ENCODE peak calls at places on chromosomes 7 and 10, in seven cellular contexts. One of them, this sample, is unnamed.

GRCh38 chr7:157276731-157277562 is 59.9 kb upstream of the DNAJB6 start:
- DNase-seq in psoas muscle: no peak
- DNase-seq in NCI-H460: no peak
- DNase-seq in left ventricle myocardium inferior: no peak
- DNase-seq in astrocyte of the spinal cord: peak
- DNase-seq in NCI-H748 treated with DMSO at 0.1 percent for 48 hours: no peak
- DNase-seq in AG09309: no peak
- DNase-seq in this sample: no peak

GRCh38 chr7:97001656-97002554 is 3.4 kb upstream of the DLX6 start:
- DNase-seq in psoas muscle: no peak
- DNase-seq in NCI-H460: no peak
- DNase-seq in left ventricle myocardium inferior: no peak
- DNase-seq in astrocyte of the spinal cord: no peak
- DNase-seq in NCI-H748 treated with DMSO at 0.1 percent for 48 hours: no peak
- DNase-seq in AG09309: no peak
- DNase-seq in this sample: peak

GRCh38 chr7:106640368-106641141 is 20.4 kb downstream of the CCDC71L start:
- DNase-seq in psoas muscle: no peak
- DNase-seq in NCI-H460: no peak
- DNase-seq in left ventricle myocardium inferior: no peak
- DNase-seq in astrocyte of the spinal cord: no peak
- DNase-seq in NCI-H748 treated with DMSO at 0.1 percent for 48 hours: no peak
- DNase-seq in AG09309: no peak
- DNase-seq in this sample: no peak

GRCh38 chr10:114392112-114392835 is 12.0 kb downstream of the AFAP1L2 start:
- DNase-seq in psoas muscle: no peak
- DNase-seq in NCI-H460: no peak
- DNase-seq in left ventricle myocardium inferior: no peak
- DNase-seq in astrocyte of the spinal cord: no peak
- DNase-seq in NCI-H748 treated with DMSO at 0.1 percent for 48 hours: no peak
- DNase-seq in AG09309: no peak
- DNase-seq in this sample: no peak

GRCh38 chr10:73908853-73909611 is 1.9 kb upstream of the PLAU start:
- DNase-seq in psoas muscle: no peak
- DNase-seq in NCI-H460: peak
- DNase-seq in left ventricle myocardium inferior: peak
- DNase-seq in astrocyte of the spinal cord: peak
- DNase-seq in NCI-H748 treated with DMSO at 0.1 percent for 48 hours: no peak
- DNase-seq in AG09309: peak
- DNase-seq in this sample: no peak

GRCh38 chr10:86363184-86363832 is 3.3 kb downstream of the GRID1 start:
- DNase-seq in psoas muscle: no peak
- DNase-seq in NCI-H460: no peak
- DNase-seq in left ventricle myocardium inferior: peak
- DNase-seq in astrocyte of the spinal cord: no peak
- DNase-seq in NCI-H748 treated with DMSO at 0.1 percent for 48 hours: peak
- DNase-seq in AG09309: no peak
- DNase-seq in this sample: no peak

GRCh38 chr7:127937066-127937680 is 94.1 kb downstream of the LRRC4 start:
- DNase-seq in psoas muscle: no peak
- DNase-seq in NCI-H460: no peak
- DNase-seq in left ventricle myocardium inferior: no peak
- DNase-seq in astrocyte of the spinal cord: no peak
- DNase-seq in NCI-H748 treated with DMSO at 0.1 percent for 48 hours: no peak
- DNase-seq in AG09309: no peak
- DNase-seq in this sample: no peak

GRCh38 chr7:134744569-134744968 is 34.9 kb upstream of the CALD1 start:
- DNase-seq in psoas muscle: no peak
- DNase-seq in NCI-H460: no peak
- DNase-seq in left ventricle myocardium inferior: no peak
- DNase-seq in astrocyte of the spinal cord: no peak
- DNase-seq in NCI-H748 treated with DMSO at 0.1 percent for 48 hours: no peak
- DNase-seq in AG09309: no peak
- DNase-seq in this sample: no peak

GRCh38 chr10:114320249-114321116 is 81.4 kb downstream of the VWA2 start:
- DNase-seq in psoas muscle: no peak
- DNase-seq in NCI-H460: no peak
- DNase-seq in left ventricle myocardium inferior: no peak
- DNase-seq in astrocyte of the spinal cord: peak
- DNase-seq in NCI-H748 treated with DMSO at 0.1 percent for 48 hours: no peak
- DNase-seq in AG09309: no peak
- DNase-seq in this sample: no peak

GRCh38 chr7:107953924-107954303 is 49.0 kb downstream of the LAMB1 start:
- DNase-seq in psoas muscle: no peak
- DNase-seq in NCI-H460: no peak
- DNase-seq in left ventricle myocardium inferior: no peak
- DNase-seq in astrocyte of the spinal cord: no peak
- DNase-seq in NCI-H748 treated with DMSO at 0.1 percent for 48 hours: no peak
- DNase-seq in AG09309: no peak
- DNase-seq in this sample: no peak

GRCh38 chr10:44682516-44682915 is 228.6 kb upstream of the TMEM72 start:
- DNase-seq in psoas muscle: no peak
- DNase-seq in NCI-H460: no peak
- DNase-seq in left ventricle myocardium inferior: no peak
- DNase-seq in astrocyte of the spinal cord: no peak
- DNase-seq in NCI-H748 treated with DMSO at 0.1 percent for 48 hours: no peak
- DNase-seq in AG09309: no peak
- DNase-seq in this sample: no peak

GRCh38 chr7:116173051-116174028 is 37.0 kb upstream of the TES start:
- DNase-seq in psoas muscle: no peak
- DNase-seq in NCI-H460: peak
- DNase-seq in left ventricle myocardium inferior: no peak
- DNase-seq in astrocyte of the spinal cord: peak
- DNase-seq in NCI-H748 treated with DMSO at 0.1 percent for 48 hours: peak
- DNase-seq in AG09309: no peak
- DNase-seq in this sample: peak

GRCh38 chr10:52056296-52056695 is 257.8 kb upstream of the DKK1 start:
- DNase-seq in psoas muscle: no peak
- DNase-seq in NCI-H460: no peak
- DNase-seq in left ventricle myocardium inferior: no peak
- DNase-seq in astrocyte of the spinal cord: no peak
- DNase-seq in NCI-H748 treated with DMSO at 0.1 percent for 48 hours: no peak
- DNase-seq in AG09309: peak
- DNase-seq in this sample: no peak

GRCh38 chr7:19984231-19984632 is 210.8 kb upstream of the TMEM196 start:
- DNase-seq in psoas muscle: no peak
- DNase-seq in NCI-H460: no peak
- DNase-seq in left ventricle myocardium inferior: no peak
- DNase-seq in astrocyte of the spinal cord: no peak
- DNase-seq in NCI-H748 treated with DMSO at 0.1 percent for 48 hours: no peak
- DNase-seq in AG09309: no peak
- DNase-seq in this sample: no peak

GRCh38 chr7:78400038-78400437 is 601.5 kb downstream of the PHTF2 start:
- DNase-seq in psoas muscle: no peak
- DNase-seq in NCI-H460: no peak
- DNase-seq in left ventricle myocardium inferior: no peak
- DNase-seq in astrocyte of the spinal cord: no peak
- DNase-seq in NCI-H748 treated with DMSO at 0.1 percent for 48 hours: no peak
- DNase-seq in AG09309: no peak
- DNase-seq in this sample: peak

GRCh38 chr7:105003275-105003674 is 10.7 kb upstream of the KMT2E start:
- DNase-seq in psoas muscle: no peak
- DNase-seq in NCI-H460: no peak
- DNase-seq in left ventricle myocardium inferior: no peak
- DNase-seq in astrocyte of the spinal cord: peak
- DNase-seq in NCI-H748 treated with DMSO at 0.1 percent for 48 hours: no peak
- DNase-seq in AG09309: peak
- DNase-seq in this sample: no peak

GRCh38 chr10:13219685-13220670 is 14.2 kb downstream of the UCMA start:
- DNase-seq in psoas muscle: peak
- DNase-seq in NCI-H460: no peak
- DNase-seq in left ventricle myocardium inferior: no peak
- DNase-seq in astrocyte of the spinal cord: peak
- DNase-seq in NCI-H748 treated with DMSO at 0.1 percent for 48 hours: no peak
- DNase-seq in AG09309: no peak
- DNase-seq in this sample: peak

GRCh38 chr7:139645572-139646523 is 122.4 kb downstream of the CLEC2L start:
- DNase-seq in psoas muscle: peak
- DNase-seq in NCI-H460: peak
- DNase-seq in left ventricle myocardium inferior: peak
- DNase-seq in astrocyte of the spinal cord: peak
- DNase-seq in NCI-H748 treated with DMSO at 0.1 percent for 48 hours: peak
- DNase-seq in AG09309: peak
- DNase-seq in this sample: peak

GRCh38 chr10:3813986-3814831 is 29.2 kb upstream of the KLF6 start:
- DNase-seq in psoas muscle: no peak
- DNase-seq in NCI-H460: no peak
- DNase-seq in left ventricle myocardium inferior: no peak
- DNase-seq in astrocyte of the spinal cord: peak
- DNase-seq in NCI-H748 treated with DMSO at 0.1 percent for 48 hours: no peak
- DNase-seq in AG09309: no peak
- DNase-seq in this sample: no peak

GRCh38 chr7:36389371-36390198 is at the start of gene ANLN:
- DNase-seq in psoas muscle: peak
- DNase-seq in NCI-H460: peak
- DNase-seq in left ventricle myocardium inferior: peak
- DNase-seq in astrocyte of the spinal cord: peak
- DNase-seq in NCI-H748 treated with DMSO at 0.1 percent for 48 hours: peak
- DNase-seq in AG09309: peak
- DNase-seq in this sample: peak

GRCh38 chr10:31808258-31809218 is 120.1 kb downstream of the ARHGAP12 start:
- DNase-seq in psoas muscle: peak
- DNase-seq in NCI-H460: peak
- DNase-seq in left ventricle myocardium inferior: no peak
- DNase-seq in astrocyte of the spinal cord: peak
- DNase-seq in NCI-H748 treated with DMSO at 0.1 percent for 48 hours: peak
- DNase-seq in AG09309: peak
- DNase-seq in this sample: peak

GRCh38 chr7:157547611-157548010 is 210.8 kb downstream of the DNAJB6 start:
- DNase-seq in psoas muscle: no peak
- DNase-seq in NCI-H460: no peak
- DNase-seq in left ventricle myocardium inferior: no peak
- DNase-seq in astrocyte of the spinal cord: no peak
- DNase-seq in NCI-H748 treated with DMSO at 0.1 percent for 48 hours: no peak
- DNase-seq in AG09309: no peak
- DNase-seq in this sample: no peak

GRCh38 chr7:143171697-143172096 is 11.5 kb upstream of the TAS2R39 start:
- DNase-seq in psoas muscle: no peak
- DNase-seq in NCI-H460: no peak
- DNase-seq in left ventricle myocardium inferior: no peak
- DNase-seq in astrocyte of the spinal cord: no peak
- DNase-seq in NCI-H748 treated with DMSO at 0.1 percent for 48 hours: no peak
- DNase-seq in AG09309: no peak
- DNase-seq in this sample: no peak

GRCh38 chr7:157502701-157503111 is 165.9 kb downstream of the DNAJB6 start:
- DNase-seq in psoas muscle: no peak
- DNase-seq in NCI-H460: no peak
- DNase-seq in left ventricle myocardium inferior: no peak
- DNase-seq in astrocyte of the spinal cord: peak
- DNase-seq in NCI-H748 treated with DMSO at 0.1 percent for 48 hours: no peak
- DNase-seq in AG09309: no peak
- DNase-seq in this sample: no peak

GRCh38 chr7:75968561-75969001 is 25.8 kb downstream of the TMEM120A start:
- DNase-seq in psoas muscle: peak
- DNase-seq in NCI-H460: no peak
- DNase-seq in left ventricle myocardium inferior: no peak
- DNase-seq in astrocyte of the spinal cord: no peak
- DNase-seq in NCI-H748 treated with DMSO at 0.1 percent for 48 hours: no peak
- DNase-seq in AG09309: no peak
- DNase-seq in this sample: no peak

GRCh38 chr7:132500727-132501410 is 75.4 kb downstream of the PLXNA4 start:
- DNase-seq in psoas muscle: peak
- DNase-seq in NCI-H460: no peak
- DNase-seq in left ventricle myocardium inferior: peak
- DNase-seq in astrocyte of the spinal cord: peak
- DNase-seq in NCI-H748 treated with DMSO at 0.1 percent for 48 hours: no peak
- DNase-seq in AG09309: peak
- DNase-seq in this sample: no peak

GRCh38 chr7:31027161-31027965 is 24.7 kb upstream of the ADCYAP1R1 start:
- DNase-seq in psoas muscle: peak
- DNase-seq in NCI-H460: no peak
- DNase-seq in left ventricle myocardium inferior: peak
- DNase-seq in astrocyte of the spinal cord: no peak
- DNase-seq in NCI-H748 treated with DMSO at 0.1 percent for 48 hours: no peak
- DNase-seq in AG09309: no peak
- DNase-seq in this sample: no peak

GRCh38 chr10:90834326-90834725 is 23.5 kb downstream of the HTR7 start:
- DNase-seq in psoas muscle: no peak
- DNase-seq in NCI-H460: no peak
- DNase-seq in left ventricle myocardium inferior: no peak
- DNase-seq in astrocyte of the spinal cord: peak
- DNase-seq in NCI-H748 treated with DMSO at 0.1 percent for 48 hours: no peak
- DNase-seq in AG09309: no peak
- DNase-seq in this sample: no peak